ENCODE peak calls at places on chromosomes 13 and 19, in eight cellular contexts. One of them, this sample, is unnamed.
A peak's percentile ranks its signal among the peaks of the same experiment; 100 is the strongest.

GRCh38 chr19:31478241-31478640 is 129.0 kb upstream of the TSHZ3 start:
- DNase-seq in dermis microvascular lymphatic vessel endothelial cell: no peak
- DNase-seq in H1: no peak
- DNase-seq in GM12891: no peak
- DNase-seq in EH: no peak
- DNase-seq in Calu3: no peak
- DNase-seq in nucleus accumbens: no peak
- DNase-seq in Peyer's patch: no peak
- DNase-seq in this sample: no peak

GRCh38 chr19:927044-927706 is 1.3 kb downstream of the ARID3A start:
- DNase-seq in dermis microvascular lymphatic vessel endothelial cell: no peak
- DNase-seq in H1: no peak
- DNase-seq in GM12891: no peak
- DNase-seq in EH: peak; percentile 42
- DNase-seq in Calu3: no peak
- DNase-seq in nucleus accumbens: no peak
- DNase-seq in Peyer's patch: peak; percentile 48
- DNase-seq in this sample: peak; percentile 54

GRCh38 chr19:30327331-30327730 is 44.9 kb upstream of the ZNF536 start:
- DNase-seq in dermis microvascular lymphatic vessel endothelial cell: no peak
- DNase-seq in H1: no peak
- DNase-seq in GM12891: no peak
- DNase-seq in EH: no peak
- DNase-seq in Calu3: no peak
- DNase-seq in nucleus accumbens: no peak
- DNase-seq in Peyer's patch: no peak
- DNase-seq in this sample: no peak

GRCh38 chr13:70814684-70815083 is 706.4 kb upstream of the KLHL1 start:
- DNase-seq in dermis microvascular lymphatic vessel endothelial cell: no peak
- DNase-seq in H1: no peak
- DNase-seq in GM12891: no peak
- DNase-seq in EH: no peak
- DNase-seq in Calu3: no peak
- DNase-seq in nucleus accumbens: no peak
- DNase-seq in Peyer's patch: no peak
- DNase-seq in this sample: no peak

GRCh38 chr13:112760931-112761330 is 71.1 kb downstream of the ATP11A start:
- DNase-seq in dermis microvascular lymphatic vessel endothelial cell: no peak
- DNase-seq in H1: no peak
- DNase-seq in GM12891: no peak
- DNase-seq in EH: no peak
- DNase-seq in Calu3: no peak
- DNase-seq in nucleus accumbens: no peak
- DNase-seq in Peyer's patch: no peak
- DNase-seq in this sample: no peak

GRCh38 chr13:51000576-51001260 is 91.1 kb downstream of the RNASEH2B start:
- DNase-seq in dermis microvascular lymphatic vessel endothelial cell: no peak
- DNase-seq in H1: no peak
- DNase-seq in GM12891: no peak
- DNase-seq in EH: peak; percentile 1
- DNase-seq in Calu3: no peak
- DNase-seq in nucleus accumbens: no peak
- DNase-seq in Peyer's patch: no peak
- DNase-seq in this sample: no peak

GRCh38 chr13:111319998-111320911 is at the start of gene TEX29:
- DNase-seq in dermis microvascular lymphatic vessel endothelial cell: no peak
- DNase-seq in H1: peak; percentile 54
- DNase-seq in GM12891: no peak
- DNase-seq in EH: no peak
- DNase-seq in Calu3: no peak
- DNase-seq in nucleus accumbens: no peak
- DNase-seq in Peyer's patch: no peak
- DNase-seq in this sample: no peak

GRCh38 chr19:56066152-56067023 is 54.7 kb downstream of the ZNF787 start:
- DNase-seq in dermis microvascular lymphatic vessel endothelial cell: peak; percentile 53
- DNase-seq in H1: peak; percentile 94
- DNase-seq in GM12891: peak; percentile 71
- DNase-seq in EH: peak; percentile 55
- DNase-seq in Calu3: peak; percentile 81
- DNase-seq in nucleus accumbens: peak; percentile 48
- DNase-seq in Peyer's patch: peak; percentile 40
- DNase-seq in this sample: peak; percentile 80

GRCh38 chr13:110772091-110772984 is 58.8 kb downstream of the ING1 start:
- DNase-seq in dermis microvascular lymphatic vessel endothelial cell: no peak
- DNase-seq in H1: no peak
- DNase-seq in GM12891: no peak
- DNase-seq in EH: no peak
- DNase-seq in Calu3: no peak
- DNase-seq in nucleus accumbens: no peak
- DNase-seq in Peyer's patch: no peak
- DNase-seq in this sample: no peak

GRCh38 chr13:46232281-46232680 is 20.6 kb downstream of the LRRC63 start:
- DNase-seq in dermis microvascular lymphatic vessel endothelial cell: peak; percentile 31
- DNase-seq in H1: no peak
- DNase-seq in GM12891: no peak
- DNase-seq in EH: peak; percentile 43
- DNase-seq in Calu3: no peak
- DNase-seq in nucleus accumbens: no peak
- DNase-seq in Peyer's patch: no peak
- DNase-seq in this sample: no peak

GRCh38 chr13:33114146-33114545 is 97.9 kb downstream of the KL start:
- DNase-seq in dermis microvascular lymphatic vessel endothelial cell: no peak
- DNase-seq in H1: no peak
- DNase-seq in GM12891: no peak
- DNase-seq in EH: no peak
- DNase-seq in Calu3: no peak
- DNase-seq in nucleus accumbens: no peak
- DNase-seq in Peyer's patch: no peak
- DNase-seq in this sample: no peak

GRCh38 chr19:50906217-50906616 is 5.0 kb downstream of the KLK4 start:
- DNase-seq in dermis microvascular lymphatic vessel endothelial cell: peak; percentile 38
- DNase-seq in H1: peak; percentile 83
- DNase-seq in GM12891: peak; percentile 41
- DNase-seq in EH: peak; percentile 6
- DNase-seq in Calu3: peak; percentile 74
- DNase-seq in nucleus accumbens: no peak
- DNase-seq in Peyer's patch: no peak
- DNase-seq in this sample: peak; percentile 46

GRCh38 chr19:20422216-20422615 is 143.4 kb downstream of the ZNF737 start:
- DNase-seq in dermis microvascular lymphatic vessel endothelial cell: no peak
- DNase-seq in H1: no peak
- DNase-seq in GM12891: no peak
- DNase-seq in EH: no peak
- DNase-seq in Calu3: no peak
- DNase-seq in nucleus accumbens: no peak
- DNase-seq in Peyer's patch: no peak
- DNase-seq in this sample: no peak

GRCh38 chr13:110037925-110038573 is 251.7 kb upstream of the IRS2 start:
- DNase-seq in dermis microvascular lymphatic vessel endothelial cell: no peak
- DNase-seq in H1: no peak
- DNase-seq in GM12891: no peak
- DNase-seq in EH: no peak
- DNase-seq in Calu3: no peak
- DNase-seq in nucleus accumbens: no peak
- DNase-seq in Peyer's patch: no peak
- DNase-seq in this sample: no peak

GRCh38 chr19:34253711-34254551 is 423 bp upstream of the GARRE1 start:
- DNase-seq in dermis microvascular lymphatic vessel endothelial cell: no peak
- DNase-seq in H1: peak; percentile 96
- DNase-seq in GM12891: peak; percentile 85
- DNase-seq in EH: no peak
- DNase-seq in Calu3: no peak
- DNase-seq in nucleus accumbens: peak; percentile 77
- DNase-seq in Peyer's patch: peak; percentile 88
- DNase-seq in this sample: peak; percentile 77

GRCh38 chr13:112957295-112957677 is 11.7 kb upstream of the MCF2L start:
- DNase-seq in dermis microvascular lymphatic vessel endothelial cell: no peak
- DNase-seq in H1: no peak
- DNase-seq in GM12891: no peak
- DNase-seq in EH: no peak
- DNase-seq in Calu3: no peak
- DNase-seq in nucleus accumbens: no peak
- DNase-seq in Peyer's patch: no peak
- DNase-seq in this sample: no peak

GRCh38 chr13:49371943-49372636 is 71.8 kb downstream of the CAB39L start:
- DNase-seq in dermis microvascular lymphatic vessel endothelial cell: no peak
- DNase-seq in H1: no peak
- DNase-seq in GM12891: no peak
- DNase-seq in EH: no peak
- DNase-seq in Calu3: no peak
- DNase-seq in nucleus accumbens: no peak
- DNase-seq in Peyer's patch: no peak
- DNase-seq in this sample: no peak

GRCh38 chr13:110961959-110962358 is 47.1 kb upstream of the ANKRD10 start:
- DNase-seq in dermis microvascular lymphatic vessel endothelial cell: no peak
- DNase-seq in H1: no peak
- DNase-seq in GM12891: no peak
- DNase-seq in EH: no peak
- DNase-seq in Calu3: no peak
- DNase-seq in nucleus accumbens: no peak
- DNase-seq in Peyer's patch: no peak
- DNase-seq in this sample: no peak

GRCh38 chr13:45300190-45300985 is 40.6 kb downstream of the TPT1 start:
- DNase-seq in dermis microvascular lymphatic vessel endothelial cell: no peak
- DNase-seq in H1: no peak
- DNase-seq in GM12891: no peak
- DNase-seq in EH: no peak
- DNase-seq in Calu3: no peak
- DNase-seq in nucleus accumbens: no peak
- DNase-seq in Peyer's patch: no peak
- DNase-seq in this sample: no peak

GRCh38 chr13:107375701-107376350 is 807.9 kb upstream of the ARGLU1 start:
- DNase-seq in dermis microvascular lymphatic vessel endothelial cell: peak; percentile 85
- DNase-seq in H1: no peak
- DNase-seq in GM12891: no peak
- DNase-seq in EH: no peak
- DNase-seq in Calu3: no peak
- DNase-seq in nucleus accumbens: no peak
- DNase-seq in Peyer's patch: no peak
- DNase-seq in this sample: no peak

GRCh38 chr19:41144403-41144802 is 30.2 kb downstream of the CYP2F1 start:
- DNase-seq in dermis microvascular lymphatic vessel endothelial cell: peak; percentile 89
- DNase-seq in H1: peak; percentile 92
- DNase-seq in GM12891: no peak
- DNase-seq in EH: peak; percentile 78
- DNase-seq in Calu3: peak; percentile 93
- DNase-seq in nucleus accumbens: peak; percentile 40
- DNase-seq in Peyer's patch: peak; percentile 84
- DNase-seq in this sample: peak; percentile 80

GRCh38 chr19:50308991-50309390 is 20.2 kb downstream of the KCNC3 start:
- DNase-seq in dermis microvascular lymphatic vessel endothelial cell: no peak
- DNase-seq in H1: no peak
- DNase-seq in GM12891: no peak
- DNase-seq in EH: no peak
- DNase-seq in Calu3: no peak
- DNase-seq in nucleus accumbens: no peak
- DNase-seq in Peyer's patch: no peak
- DNase-seq in this sample: no peak

GRCh38 chr13:46288570-46289259 is 77.0 kb downstream of the LRRC63 start:
- DNase-seq in dermis microvascular lymphatic vessel endothelial cell: peak; percentile 55
- DNase-seq in H1: no peak
- DNase-seq in GM12891: no peak
- DNase-seq in EH: peak; percentile 50
- DNase-seq in Calu3: peak; percentile 15
- DNase-seq in nucleus accumbens: no peak
- DNase-seq in Peyer's patch: no peak
- DNase-seq in this sample: no peak

GRCh38 chr13:44191103-44191502 is 182.5 kb upstream of the SERP2 start:
- DNase-seq in dermis microvascular lymphatic vessel endothelial cell: no peak
- DNase-seq in H1: no peak
- DNase-seq in GM12891: no peak
- DNase-seq in EH: no peak
- DNase-seq in Calu3: no peak
- DNase-seq in nucleus accumbens: no peak
- DNase-seq in Peyer's patch: no peak
- DNase-seq in this sample: no peak

GRCh38 chr13:98869408-98870090 is 108.3 kb downstream of the DOCK9 start:
- DNase-seq in dermis microvascular lymphatic vessel endothelial cell: peak; percentile 77
- DNase-seq in H1: no peak
- DNase-seq in GM12891: no peak
- DNase-seq in EH: peak; percentile 11
- DNase-seq in Calu3: no peak
- DNase-seq in nucleus accumbens: no peak
- DNase-seq in Peyer's patch: no peak
- DNase-seq in this sample: no peak

GRCh38 chr13:110912651-110913051 is 2.2 kb downstream of the ANKRD10 start:
- DNase-seq in dermis microvascular lymphatic vessel endothelial cell: peak; percentile 80
- DNase-seq in H1: no peak
- DNase-seq in GM12891: no peak
- DNase-seq in EH: peak; percentile 68
- DNase-seq in Calu3: no peak
- DNase-seq in nucleus accumbens: no peak
- DNase-seq in Peyer's patch: no peak
- DNase-seq in this sample: no peak

GRCh38 chr13:99078014-99078771 is 100.3 kb upstream of the DOCK9 start:
- DNase-seq in dermis microvascular lymphatic vessel endothelial cell: no peak
- DNase-seq in H1: no peak
- DNase-seq in GM12891: no peak
- DNase-seq in EH: no peak
- DNase-seq in Calu3: no peak
- DNase-seq in nucleus accumbens: no peak
- DNase-seq in Peyer's patch: no peak
- DNase-seq in this sample: no peak

GRCh38 chr13:43846496-43846895 is 33.0 kb downstream of the CCDC122 start:
- DNase-seq in dermis microvascular lymphatic vessel endothelial cell: no peak
- DNase-seq in H1: no peak
- DNase-seq in GM12891: no peak
- DNase-seq in EH: peak; percentile 73
- DNase-seq in Calu3: no peak
- DNase-seq in nucleus accumbens: no peak
- DNase-seq in Peyer's patch: no peak
- DNase-seq in this sample: no peak

GRCh38 chr13:40565282-40566148 is 100.9 kb downstream of the FOXO1 start:
- DNase-seq in dermis microvascular lymphatic vessel endothelial cell: peak; percentile 59
- DNase-seq in H1: no peak
- DNase-seq in GM12891: no peak
- DNase-seq in EH: peak; percentile 28
- DNase-seq in Calu3: no peak
- DNase-seq in nucleus accumbens: no peak
- DNase-seq in Peyer's patch: no peak
- DNase-seq in this sample: no peak

GRCh38 chr13:94459116-94459515 is 20.4 kb downstream of the DCT start:
- DNase-seq in dermis microvascular lymphatic vessel endothelial cell: no peak
- DNase-seq in H1: no peak
- DNase-seq in GM12891: no peak
- DNase-seq in EH: no peak
- DNase-seq in Calu3: no peak
- DNase-seq in nucleus accumbens: no peak
- DNase-seq in Peyer's patch: no peak
- DNase-seq in this sample: no peak

GRCh38 chr19:49491804-49492572 is 4.2 kb upstream of the RPS11 start:
- DNase-seq in dermis microvascular lymphatic vessel endothelial cell: no peak
- DNase-seq in H1: no peak
- DNase-seq in GM12891: no peak
- DNase-seq in EH: no peak
- DNase-seq in Calu3: no peak
- DNase-seq in nucleus accumbens: no peak
- DNase-seq in Peyer's patch: no peak
- DNase-seq in this sample: no peak

GRCh38 chr13:99380921-99381645 is 73.9 kb upstream of the GPR183 start:
- DNase-seq in dermis microvascular lymphatic vessel endothelial cell: no peak
- DNase-seq in H1: peak; percentile 19
- DNase-seq in GM12891: no peak
- DNase-seq in EH: no peak
- DNase-seq in Calu3: no peak
- DNase-seq in nucleus accumbens: no peak
- DNase-seq in Peyer's patch: peak; percentile 73
- DNase-seq in this sample: no peak

This sample was measured in neural crest cell.